ENCODE peak calls at places on chromosomes 1 and 21, in four cellular contexts. M is T1000, X is NCI-H1930, F is mesendoderm. U is an unnamed sample.

GRCh38 chr1:180971273-180971997 is 51.2 kb downstream of the STX6 start:
- DNase-seq in M (no peak), X (no peak), F (no peak), U (no peak)

GRCh38 chr21:42515708-42516502 is 2.3 kb downstream of the SLC37A1 start:
- DNase-seq in M (no peak), X (no peak), F (no peak), U (no peak)

GRCh38 chr1:156373546-156373945 is 4.5 kb downstream of the RHBG start:
- DNase-seq in M (no peak), X (no peak), F (no peak), U (no peak)

GRCh38 chr1:39409055-39409816 is 82.2 kb upstream of the BMP8A start:
- DNase-seq in M (peak; percentile 21), X (no peak), F (peak; percentile 73), U (peak; percentile 29)

GRCh38 chr1:229107302-229107815 is 163.6 kb upstream of the RAB4A start:
- DNase-seq in M (no peak), X (no peak), F (no peak), U (no peak)

GRCh38 chr1:5745776-5746610 is 246.2 kb downstream of the NPHP4 start:
- DNase-seq in M (no peak), X (peak; percentile 24), F (peak; percentile 90), U (peak; percentile 84)

GRCh38 chr1:212013672-212014071 is 21.7 kb downstream of the INTS7 start:
- DNase-seq in M (no peak), X (no peak), F (no peak), U (no peak)

GRCh38 chr1:8423702-8424538 is 106.0 kb downstream of the SLC45A1 start:
- DNase-seq in M (peak; percentile 41), X (no peak), F (peak; percentile 94), U (peak; percentile 67)

U was measured in HEK293T.